ENCODE peak calls at places on chromosome 1, in four cellular contexts. K is body of pancreas, I is Peyer's patch, U is transverse colon. F is an unnamed sample.

GRCh38 chr1:35587736-35588135 is 14.6 kb downstream of the TFAP2E start:
- DNase-seq in K (no peak), I (no peak), U (no peak), F (no peak)

GRCh38 chr1:203238535-203238934 is 9.1 kb upstream of the CHIT1 start:
- DNase-seq in K (no peak), I (no peak), U (no peak), F (no peak)

GRCh38 chr1:160862151-160863061 is at the start of gene CD244:
- DNase-seq in K (peak), I (no peak), U (peak), F (no peak)

GRCh38 chr1:157403203-157403602 is 149.1 kb downstream of the FCRL5 start:
- DNase-seq in K (peak), I (no peak), U (no peak), F (no peak)

GRCh38 chr1:161835963-161836362 is 69.8 kb downstream of the ATF6 start:
- DNase-seq in K (no peak), I (no peak), U (no peak), F (no peak)

GRCh38 chr1:214209260-214209808 is 71.6 kb upstream of the SMYD2 start:
- DNase-seq in K (no peak), I (no peak), U (no peak), F (no peak)

GRCh38 chr1:192506741-192507155 is 68.8 kb upstream of the RGS1 start:
- DNase-seq in K (no peak), I (no peak), U (no peak), F (no peak)

GRCh38 chr1:212034516-212035122 is 738 bp downstream of the INTS7 start:
- DNase-seq in K (no peak), I (no peak), U (no peak), F (no peak)

GRCh38 chr1:58358311-58358710 is 188.2 kb downstream of the OMA1 start:
- DNase-seq in K (no peak), I (no peak), U (no peak), F (no peak)

GRCh38 chr1:244369256-244370057 is 82.3 kb downstream of the ADSS2 start:
- DNase-seq in K (no peak), I (peak), U (peak), F (no peak)

GRCh38 chr1:169143351-169143750 is 36.9 kb downstream of the ATP1B1 start:
- DNase-seq in K (no peak), I (no peak), U (no peak), F (no peak)

GRCh38 chr1:78603206-78603605 is 17.0 kb upstream of the IFI44L start:
- DNase-seq in K (no peak), I (no peak), U (no peak), F (no peak)

GRCh38 chr1:23273450-23274133 is 56.3 kb upstream of the HTR1D start:
- DNase-seq in K (peak), I (no peak), U (no peak), F (no peak)

GRCh38 chr1:109814993-109815786 is 51.5 kb upstream of the EPS8L3 start:
- DNase-seq in K (no peak), I (no peak), U (no peak), F (no peak)

GRCh38 chr1:205494119-205494518 is 10.3 kb upstream of the CDK18 start:
- DNase-seq in K (no peak), I (no peak), U (no peak), F (no peak)

GRCh38 chr1:56644941-56645662 is at the start of gene PRKAA2:
- DNase-seq in K (peak), I (peak), U (peak), F (peak)
- TF ChIP-seq CTCF in K (no peak), I (no peak), U (no peak), F (no peak)

DNA sequence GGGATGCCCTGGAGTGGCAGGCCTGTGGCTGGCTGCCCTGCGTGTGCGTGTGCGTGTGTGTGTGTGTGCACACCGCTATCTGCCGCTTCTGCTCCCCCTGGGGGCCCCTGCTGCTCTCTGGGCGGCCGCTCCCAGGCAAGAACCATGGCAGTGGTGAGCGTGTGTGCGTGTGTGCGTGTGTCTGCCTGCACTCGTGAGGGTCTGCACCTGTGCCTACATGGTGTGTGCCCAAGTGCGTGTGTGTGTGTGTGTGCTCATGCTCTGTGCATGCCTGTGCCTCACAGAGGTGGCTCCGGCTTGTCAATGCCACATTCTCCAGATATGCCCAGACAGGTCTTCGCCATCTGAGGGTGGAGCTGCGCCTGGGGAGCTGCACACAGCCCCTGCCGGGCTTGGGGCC is 18.7 kb upstream of the PEX10 start:
- DNase-seq in K (no peak), I (no peak), U (no peak), F (no peak)
- TF ChIP-seq POLR2A in K (no peak), I (no peak), U (no peak), F (no peak)

DNA sequence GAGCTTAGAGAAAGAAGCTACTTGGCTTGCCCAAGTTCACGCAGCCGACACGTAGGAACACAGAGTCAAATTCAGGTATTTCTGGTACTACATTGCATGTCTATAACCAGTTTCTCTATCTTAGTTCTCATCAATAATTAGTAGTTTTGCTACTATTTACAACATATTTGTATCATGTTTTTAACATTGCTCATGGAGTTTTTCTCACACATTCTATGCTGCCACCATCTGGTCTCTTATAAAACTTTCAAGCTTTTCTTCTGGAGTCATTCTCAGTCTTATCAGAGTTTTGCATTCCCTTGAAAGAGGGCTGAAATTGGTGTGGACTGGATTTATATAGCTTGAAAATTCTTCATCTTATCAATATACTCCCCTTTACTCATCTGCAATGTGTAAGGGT is 118.8 kb upstream of the PALMD start:
- DNase-seq in K (no peak), I (no peak), U (no peak), F (no peak)
- TF ChIP-seq CTCF in K (no peak), I (no peak), U (no peak), F (peak)

GRCh38 chr1:66532214-66532613 is 1.7 kb upstream of the SGIP1 start:
- DNase-seq in K (no peak), I (no peak), U (no peak), F (no peak)
- TF ChIP-seq POLR2A in K (no peak), I (no peak), U (no peak), F (no peak)

GRCh38 chr1:1429671-1430073 is 5.8 kb upstream of the VWA1 start:
- DNase-seq in K (no peak), I (no peak), U (no peak), F (no peak)

GRCh38 chr1:1428174-1428573 is 7.1 kb upstream of the ANKRD65 start:
- DNase-seq in K (no peak), I (no peak), U (no peak), F (peak)

GRCh38 chr1:1431006-1431844 is 4.3 kb upstream of the VWA1 start:
- DNase-seq in K (no peak), I (no peak), U (no peak), F (no peak)

GRCh38 chr1:1431845-1432565 is 3.5 kb upstream of the VWA1 start:
- DNase-seq in K (no peak), I (no peak), U (peak), F (peak)

GRCh38 chr1:1430114-1430982 is 5.1 kb upstream of the VWA1 start:
- DNase-seq in K (peak), I (peak), U (no peak), F (peak)
- TF ChIP-seq CTCF in K (no peak), I (no peak), U (peak), F (peak)

GRCh38 chr1:19776933-19777332 is 22.8 kb downstream of the TMCO4 start:
- DNase-seq in K (no peak), I (no peak), U (no peak), F (no peak)
- TF ChIP-seq POLR2A in K (no peak), I (no peak), U (no peak), F (no peak)

DNA sequence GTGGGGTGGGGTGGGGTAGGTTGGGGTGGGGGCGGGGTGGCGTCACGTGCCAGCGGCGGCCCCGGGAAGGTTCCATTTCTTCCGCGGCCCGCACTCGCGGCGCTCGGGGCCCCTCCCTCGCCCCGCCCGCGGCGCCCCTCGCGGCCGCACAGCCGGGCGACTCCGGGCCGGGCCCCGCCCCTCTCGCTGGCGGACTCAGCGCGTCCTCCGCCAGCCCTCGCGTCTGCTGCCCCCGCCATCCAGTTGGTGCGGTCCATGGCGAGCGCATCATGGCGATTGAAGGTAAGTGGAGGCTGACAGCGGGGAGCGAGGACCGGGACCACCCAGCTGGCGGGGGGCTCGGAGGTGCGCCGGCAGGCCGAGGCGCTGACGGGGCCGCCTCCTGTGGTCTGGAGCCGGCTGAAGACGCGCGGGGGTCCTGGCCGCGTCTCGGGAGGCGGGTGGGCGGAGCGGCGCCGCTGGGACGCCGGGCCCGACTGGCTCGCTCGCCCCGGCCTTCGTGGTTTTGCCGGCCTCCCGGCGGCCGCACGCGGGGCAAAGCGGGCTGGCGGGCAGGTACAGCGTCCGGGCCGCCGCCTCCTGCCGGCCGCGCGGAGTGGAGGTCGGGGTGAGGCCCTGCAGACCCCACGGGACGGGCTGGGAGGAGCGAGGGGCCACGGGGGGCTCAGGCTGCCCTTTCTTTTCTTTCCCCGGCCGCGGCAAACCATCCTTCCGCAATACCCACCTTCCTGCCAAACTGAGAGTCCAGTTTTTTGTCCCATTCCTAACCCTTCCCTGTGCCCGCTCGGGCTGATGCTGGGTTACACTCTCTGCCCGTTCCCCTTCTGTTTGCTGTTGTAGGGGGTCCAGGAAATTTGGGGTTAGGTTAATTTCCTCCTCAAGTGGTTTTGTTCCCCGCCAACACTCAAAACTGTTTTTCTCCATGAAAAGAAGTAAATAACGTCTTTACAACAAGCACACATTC is at the start of gene SYT14:
- DNase-seq in K (peak), I (no peak), U (no peak), F (peak)
- TF ChIP-seq CTCF in K (no peak), I (no peak), U (no peak), F (no peak)

GRCh38 chr1:111448918-111449702 is at the start of the genes ATP5PB and WDR77:
- DNase-seq in K (peak), I (peak), U (peak), F (peak)
- TF ChIP-seq POLR2A in K (peak), I (peak), U (peak), F (peak)

GRCh38 chr1:40862008-40862863 is at the start of gene CITED4:
- DNase-seq in K (peak), I (peak), U (peak), F (peak)
- TF ChIP-seq CTCF in K (peak), I (no peak), U (peak), F (no peak)